ENCODE peak calls at places on chromosomes 13 and 19, in four cellular contexts. F is tibial artery, S is fibroblast of the aortic adventitia, U is H1. M is an unnamed sample.
A peak's percentile ranks its signal among the peaks of the same experiment; 100 is the strongest.

GRCh38 chr19:18157465-18158063 is 4.6 kb downstream of the PIK3R2 start:
- DNase-seq in F (no peak), S (no peak), U (peak; percentile 62), M (no peak)

GRCh38 chr19:5380215-5380919 is 39.8 kb upstream of the PTPRS start:
- DNase-seq in F (no peak), S (no peak), U (no peak), M (no peak)

GRCh38 chr13:109883181-109884180 is 97.1 kb upstream of the IRS2 start:
- DNase-seq in F (no peak), S (no peak), U (no peak), M (no peak)

GRCh38 chr13:50650478-50650877 is 193.0 kb downstream of the DLEU7 start:
- DNase-seq in F (no peak), S (no peak), U (no peak), M (no peak)

GRCh38 chr13:53129864-53130393 is 101.3 kb downstream of the OLFM4 start:
- DNase-seq in F (no peak), S (no peak), U (no peak), M (no peak)

GRCh38 chr19:6023085-6023682 is 45.2 kb upstream of the RANBP3 start:
- DNase-seq in F (no peak), S (peak; percentile 54), U (no peak), M (peak; percentile 50)

GRCh38 chr19:10760268-10760944 is 42.5 kb downstream of the DNM2 start:
- DNase-seq in F (no peak), S (no peak), U (no peak), M (no peak)

GRCh38 chr13:94389544-94390351 is 89.7 kb downstream of the DCT start:
- DNase-seq in F (no peak), S (peak; percentile 41), U (no peak), M (no peak)

GRCh38 chr19:3785464-3785937 is 680 bp downstream of the MATK start:
- DNase-seq in F (no peak), S (no peak), U (no peak), M (no peak)

GRCh38 chr19:13621413-13621812 is 115.1 kb upstream of the CACNA1A start:
- DNase-seq in F (no peak), S (peak; percentile 88), U (no peak), M (peak; percentile 86)

GRCh38 chr13:49657241-49657641 is 28.9 kb downstream of the ARL11 start:
- DNase-seq in F (no peak), S (no peak), U (no peak), M (no peak)

GRCh38 chr13:84917252-84917878 is 881.9 kb downstream of the SLITRK6 start:
- DNase-seq in F (no peak), S (peak; percentile 28), U (no peak), M (peak; percentile 41)

GRCh38 chr13:50244913-50245574 is 229.8 kb downstream of the KCNRG start:
- DNase-seq in F (no peak), S (peak; percentile 82), U (no peak), M (peak; percentile 88)

GRCh38 chr19:43749152-43749551 is 5.6 kb downstream of the SMG9 start:
- DNase-seq in F (no peak), S (no peak), U (no peak), M (no peak)

GRCh38 chr13:40974460-40975407 is 44.4 kb downstream of the ELF1 start:
- DNase-seq in F (no peak), S (peak; percentile 83), U (no peak), M (peak; percentile 82)

GRCh38 chr19:52648336-52648990 is 10.3 kb upstream of the ZNF83 start:
- DNase-seq in F (no peak), S (peak; percentile 70), U (no peak), M (peak; percentile 70)

GRCh38 chr13:108816381-108816780 is 187.0 kb downstream of the MYO16 start:
- DNase-seq in F (no peak), S (peak; percentile 48), U (no peak), M (peak; percentile 53)

GRCh38 chr19:48443262-48443661 is 2.5 kb upstream of the GRWD1 start:
- DNase-seq in F (no peak), S (no peak), U (no peak), M (peak; percentile 21)

GRCh38 chr19:11379857-11380350 is 4.2 kb downstream of the EPOR start:
- DNase-seq in F (no peak), S (no peak), U (no peak), M (no peak)

GRCh38 chr19:10654610-10655456 is 687 bp downstream of the ILF3 start:
- DNase-seq in F (peak; percentile 40), S (peak; percentile 23), U (peak; percentile 89), M (no peak)

GRCh38 chr19:51551673-51552440 is 19.2 kb upstream of the ZNF175 start:
- DNase-seq in F (no peak), S (no peak), U (no peak), M (no peak)

GRCh38 chr13:100508996-100509395 is 79.6 kb downstream of the GGACT start:
- DNase-seq in F (no peak), S (no peak), U (no peak), M (peak; percentile 69)

GRCh38 chr13:23547000-23547590 is 23.1 kb upstream of the TNFRSF19 start:
- DNase-seq in F (no peak), S (peak; percentile 45), U (peak; percentile 63), M (peak; percentile 16)

GRCh38 chr13:73242515-73243015 is 183.8 kb downstream of the KLF5 start:
- DNase-seq in F (no peak), S (no peak), U (no peak), M (no peak)

GRCh38 chr13:42821437-42821836 is 40.1 kb downstream of the FAM216B start:
- DNase-seq in F (no peak), S (peak; percentile 83), U (no peak), M (peak; percentile 91)

GRCh38 chr19:33685541-33685940 is 63.8 kb downstream of the CHST8 start:
- DNase-seq in F (no peak), S (no peak), U (no peak), M (no peak)

GRCh38 chr19:38032151-38032550 is 125.1 kb downstream of the SIPA1L3 start:
- DNase-seq in F (no peak), S (peak; percentile 77), U (no peak), M (peak; percentile 66)

GRCh38 chr19:16542045-16542893 is at the start of gene CHERP:
- DNase-seq in F (peak; percentile 89), S (peak; percentile 88), U (peak; percentile 93), M (peak; percentile 94)
- TF ChIP-seq CTCF in F (no peak), S (no peak), U (no peak), M (no peak)

DNA sequence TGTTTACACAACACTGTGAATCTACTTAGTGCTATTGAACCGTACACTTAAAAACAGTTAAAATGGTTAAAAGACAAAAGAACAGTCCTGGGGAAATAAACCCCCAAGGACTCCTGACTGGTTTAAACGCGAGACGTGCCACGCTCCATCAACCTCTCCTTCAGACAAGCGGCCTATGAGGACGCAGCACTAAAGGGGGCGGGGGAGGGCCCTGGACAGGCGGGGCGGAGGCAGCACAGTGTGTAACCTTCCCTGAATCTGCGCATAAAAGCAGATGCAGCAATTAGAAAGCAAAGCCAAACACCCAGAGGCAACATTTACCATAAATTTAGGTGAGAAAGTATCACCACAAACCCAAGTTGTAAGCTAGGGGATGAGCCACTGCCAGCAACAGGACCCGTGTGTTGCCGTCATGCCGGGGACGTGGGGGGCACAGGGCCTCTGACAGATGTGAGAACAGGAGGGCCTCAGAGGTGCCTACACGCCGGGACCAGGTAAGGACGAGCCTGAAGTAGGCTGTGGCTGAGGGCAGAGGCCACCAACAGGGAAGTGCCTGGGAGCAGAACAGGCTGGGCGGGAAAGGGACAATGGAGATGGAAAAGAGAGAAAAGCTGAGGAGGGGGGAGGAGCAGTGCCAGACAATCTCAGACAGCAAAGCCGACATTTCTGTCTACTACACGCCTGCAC is 15.3 kb upstream of the ADPRHL1 start:
- DNase-seq in F (no peak), S (no peak), U (no peak), M (peak; percentile 11)
- H3K4me3 ChIP-seq in F (no peak overlapping the region), S (no peak overlapping the region), U (no peak overlapping the region), M (no peak overlapping the region)

GRCh38 chr13:82678052-82678451 is 1204.2 kb downstream of the SLITRK1 start:
- DNase-seq in F (no peak), S (no peak), U (no peak), M (no peak)
- TF ChIP-seq CTCF in F (no peak), S (no peak), U (no peak), M (no peak)

GRCh38 chr13:34076319-34076718 is 258.4 kb downstream of the RFC3 start:
- DNase-seq in F (no peak), S (peak; percentile 58), U (no peak), M (no peak)
- H3K4me3 ChIP-seq in F (no peak overlapping the region), S (no peak overlapping the region), U (no peak overlapping the region), M (no peak overlapping the region)

DNA sequence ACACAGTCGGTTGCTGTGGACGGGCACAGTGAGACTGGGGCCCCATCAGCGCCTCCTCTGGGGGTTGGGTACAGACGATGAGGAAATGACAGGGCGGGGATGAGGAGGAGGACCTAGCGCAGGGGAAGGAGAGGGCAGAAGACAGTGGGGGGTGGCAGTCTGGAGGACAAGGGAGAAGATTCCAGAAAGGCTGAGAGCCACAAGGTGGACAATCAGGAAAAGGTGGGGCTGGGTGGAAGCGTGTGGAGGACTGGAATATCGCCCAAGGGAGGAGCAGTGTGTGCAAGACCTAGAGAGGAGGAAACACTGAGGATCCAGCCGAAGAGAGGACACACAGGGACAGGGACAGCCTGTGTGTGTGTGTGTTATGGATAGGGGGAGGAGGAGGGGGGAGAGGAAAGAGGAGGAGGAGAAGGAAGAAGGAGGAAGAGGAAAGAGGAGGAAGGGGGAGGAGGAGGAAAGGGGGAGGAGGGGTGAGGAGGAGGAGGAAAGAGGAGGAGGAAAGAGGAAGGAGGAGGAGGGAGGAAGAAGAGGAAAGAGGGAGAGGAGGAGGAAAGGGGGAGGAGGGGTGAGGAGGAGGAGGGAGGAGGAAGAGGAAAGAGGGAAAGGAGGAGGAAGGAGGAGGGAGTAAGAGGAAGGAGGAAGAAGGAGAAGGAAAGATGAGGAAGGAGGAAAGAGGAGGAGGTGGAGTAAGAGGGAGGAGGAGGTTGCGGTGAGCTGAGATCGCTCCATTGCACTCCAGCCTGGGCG is 15.8 kb upstream of the GARIN5A start:
- DNase-seq in F (no peak), S (no peak), U (no peak), M (peak; percentile 13)
- TF ChIP-seq CTCF in F (no peak), S (no peak), U (no peak), M (no peak)

GRCh38 chr19:16366433-16367268 is 42.0 kb downstream of the KLF2 start:
- DNase-seq in F (no peak), S (no peak), U (no peak), M (no peak)
- H3K4me3 ChIP-seq in F (no peak overlapping the region), S (no peak overlapping the region), U (no peak overlapping the region), M (no peak overlapping the region)

GRCh38 chr19:7366701-7367420 is 18.1 kb downstream of the ARHGEF18 start:
- DNase-seq in F (no peak), S (peak; percentile 50), U (no peak), M (peak; percentile 50)
- TF ChIP-seq CTCF in F (peak; percentile 11), S (peak; percentile 28), U (no peak), M (peak; percentile 49)

GRCh38 chr19:1438933-1439358 is 750 bp downstream of the RPS15 start:
- DNase-seq in F (no peak), S (no peak), U (no peak), M (no peak)

GRCh38 chr19:1441677-1442438 is 3.7 kb downstream of the RPS15 start:
- DNase-seq in F (no peak), S (no peak), U (no peak), M (no peak)

GRCh38 chr19:1441022-1441426 is 2.8 kb downstream of the RPS15 start:
- DNase-seq in F (no peak), S (no peak), U (no peak), M (no peak)

GRCh38 chr19:1438035-1438932 is at the start of gene RPS15:
- DNase-seq in F (peak; percentile 87), S (peak; percentile 96), U (peak; percentile 97), M (peak; percentile 97)

DNA sequence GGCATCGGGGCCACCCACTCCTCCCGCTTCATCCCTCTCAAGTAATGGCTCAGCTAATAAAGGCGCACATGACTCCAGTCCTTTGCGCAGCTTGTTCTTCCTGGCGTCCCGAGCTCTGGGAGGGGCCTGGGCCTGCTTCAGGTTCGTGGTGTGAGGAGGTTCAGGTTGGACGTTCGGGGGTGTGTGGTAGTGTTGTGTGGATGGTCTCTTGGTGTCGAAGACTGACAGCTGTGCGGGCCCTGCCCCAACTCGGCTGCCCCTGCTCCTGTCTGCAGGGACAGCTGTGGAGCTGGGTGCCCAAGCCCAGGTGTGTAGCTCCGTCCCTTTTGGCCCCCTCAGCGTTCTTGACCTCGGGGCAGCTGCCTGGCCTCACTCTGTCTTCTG is 2.2 kb downstream of the RPS15 start:
- DNase-seq in F (no peak), S (no peak), U (no peak), M (no peak)
- H3K4me3 ChIP-seq in F (no peak overlapping the region), S (no peak overlapping the region), U (no peak overlapping the region), M (peak overlapping the region; percentile 8)